ENCODE peak calls at places on chromosomes 16 and 17, in eight cellular contexts. Y is uterus, E is heart left ventricle, K is IMR-90, Q is stomach, S is GM12878, V is transverse colon, J is thyroid gland. R is an unnamed sample.

GRCh38 chr17:73271078-73271477 is 9.4 kb upstream of the CPSF4L start:
- DNase-seq in Y (no peak), E (no peak), K (no peak), Q (no peak), S (peak; percentile 88), V (peak; percentile 50), J (no peak), R (no peak)

GRCh38 chr17:15462962-15463361 is 4.5 kb downstream of the CDRT4 start:
- DNase-seq in Y (no peak), E (no peak), K (peak; percentile 77), Q (no peak), S (no peak), V (no peak), J (peak; percentile 49), R (no peak)

GRCh38 chr17:3772764-3773163 is 28.2 kb downstream of the ITGAE start:
- DNase-seq in Y (no peak), E (no peak), K (no peak), Q (no peak), S (no peak), V (no peak), J (no peak), R (no peak)

GRCh38 chr16:59470556-59470955 is 736.4 kb upstream of the GOT2 start:
- DNase-seq in Y (no peak), E (no peak), K (no peak), Q (no peak), S (no peak), V (no peak), J (no peak), R (no peak)

GRCh38 chr17:19237389-19238166 is 412 bp downstream of the EPN2 start:
- DNase-seq in Y (no peak), E (peak; percentile 57), K (no peak), Q (peak; percentile 37), S (no peak), V (peak; percentile 50), J (peak; percentile 33), R (peak; percentile 27)

GRCh38 chr17:38418693-38419507 is 9.4 kb upstream of the ARHGAP23 start:
- DNase-seq in Y (no peak), E (no peak), K (no peak), Q (no peak), S (no peak), V (no peak), J (no peak), R (no peak)

GRCh38 chr16:83940630-83941378 is 12.2 kb upstream of the OSGIN1 start:
- DNase-seq in Y (no peak), E (no peak), K (no peak), Q (no peak), S (no peak), V (no peak), J (no peak), R (no peak)

GRCh38 chr16:83402969-83403368 is 404.8 kb upstream of the HSBP1 start:
- DNase-seq in Y (no peak), E (no peak), K (peak; percentile 54), Q (no peak), S (no peak), V (no peak), J (no peak), R (no peak)

GRCh38 chr16:10080031-10080772 is 102.0 kb downstream of the GRIN2A start:
- DNase-seq in Y (peak; percentile 42), E (peak; percentile 37), K (no peak), Q (peak; percentile 70), S (no peak), V (no peak), J (no peak), R (no peak)

GRCh38 chr17:78780335-78780734 is 1.7 kb downstream of the CYTH1 start:
- DNase-seq in Y (no peak), E (no peak), K (no peak), Q (no peak), S (no peak), V (no peak), J (peak; percentile 52), R (no peak)

GRCh38 chr17:9875441-9875840 is 29.6 kb downstream of the RCVRN start:
- DNase-seq in Y (peak; percentile 33), E (no peak), K (peak; percentile 61), Q (no peak), S (no peak), V (no peak), J (no peak), R (no peak)

GRCh38 chr17:36590082-36590481 is 1.6 kb upstream of the DHRS11 start:
- DNase-seq in Y (no peak), E (no peak), K (peak; percentile 25), Q (no peak), S (no peak), V (no peak), J (no peak), R (no peak)

GRCh38 chr17:78132086-78132676 is 1.6 kb downstream of the TMC8 start:
- DNase-seq in Y (no peak), E (no peak), K (no peak), Q (peak; percentile 63), S (no peak), V (peak; percentile 83), J (peak; percentile 61), R (no peak)

GRCh38 chr17:488993-489757 is 136.6 kb upstream of the RPH3AL start:
- DNase-seq in Y (peak; percentile 39), E (no peak), K (peak; percentile 20), Q (no peak), S (no peak), V (no peak), J (no peak), R (no peak)

GRCh38 chr17:66373944-66374817 is 71.8 kb downstream of the PRKCA start:
- DNase-seq in Y (no peak), E (peak; percentile 18), K (no peak), Q (no peak), S (no peak), V (peak; percentile 29), J (peak; percentile 24), R (peak; percentile 64)

GRCh38 chr16:79042886-79043285 is 557.7 kb downstream of the MAF start:
- DNase-seq in Y (no peak), E (no peak), K (no peak), Q (no peak), S (no peak), V (no peak), J (no peak), R (no peak)

GRCh38 chr17:9240659-9241370 is 219.5 kb downstream of the NTN1 start:
- DNase-seq in Y (peak; percentile 84), E (peak; percentile 92), K (peak; percentile 54), Q (peak; percentile 47), S (no peak), V (peak; percentile 71), J (peak; percentile 61), R (peak; percentile 40)

GRCh38 chr17:50209472-50210248 is 8.2 kb upstream of the COL1A1 start:
- DNase-seq in Y (peak; percentile 98), E (peak; percentile 88), K (peak; percentile 100), Q (peak; percentile 57), S (no peak), V (peak; percentile 84), J (peak; percentile 23), R (peak; percentile 84)

GRCh38 chr17:70629902-70630301 is 460.6 kb downstream of the KCNJ2 start:
- DNase-seq in Y (no peak), E (no peak), K (peak; percentile 13), Q (no peak), S (no peak), V (no peak), J (no peak), R (no peak)

GRCh38 chr16:67115649-67116048 is 5.9 kb downstream of the PHAF1 start:
- DNase-seq in Y (no peak), E (no peak), K (peak; percentile 95), Q (no peak), S (no peak), V (no peak), J (no peak), R (no peak)

DNA sequence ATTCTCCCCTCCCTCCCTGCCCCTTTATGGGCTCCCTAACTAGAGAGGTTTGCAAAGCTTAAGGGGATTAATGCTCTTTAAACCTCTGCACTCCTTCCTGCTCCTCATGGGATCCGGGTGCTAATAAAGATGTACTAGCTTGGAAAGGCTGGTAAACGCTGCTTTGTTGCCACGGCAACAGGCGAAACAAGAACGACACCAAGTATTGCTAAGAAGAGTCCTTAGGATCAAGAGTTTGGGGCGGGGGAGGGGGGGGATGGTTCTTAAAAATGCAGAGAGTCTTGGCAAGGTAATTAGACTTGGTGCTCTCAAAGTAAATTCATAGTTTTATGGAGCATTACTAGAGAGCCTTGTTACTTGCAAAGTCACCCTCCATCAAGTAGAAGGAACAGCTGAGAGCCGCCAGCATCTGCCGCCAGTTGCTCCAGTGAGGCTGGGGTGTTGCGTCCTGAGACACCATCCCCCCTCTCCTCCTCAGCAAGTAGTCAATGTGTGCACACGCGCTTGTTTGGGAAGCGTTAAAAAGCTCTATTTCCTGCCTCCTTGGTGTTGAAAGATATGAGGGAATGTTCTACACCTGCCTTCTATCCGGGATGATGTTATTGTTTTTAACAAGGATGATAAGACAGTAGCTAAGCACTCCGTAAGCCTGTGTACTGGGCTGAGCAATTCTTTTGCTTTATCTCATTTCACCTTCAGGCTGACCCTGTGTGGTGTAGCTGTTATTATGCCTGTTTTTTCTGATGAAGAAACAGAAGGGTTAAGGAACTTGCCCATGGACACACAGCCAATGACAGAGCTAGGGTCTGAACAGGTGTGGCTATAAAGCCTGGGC is 190.9 kb downstream of the CCDC182 start:
- DNase-seq in Y (no peak), E (no peak), K (peak; percentile 43), Q (no peak), S (no peak), V (peak; percentile 20), J (peak; percentile 87), R (no peak)
- H3K4me3 ChIP-seq in Y (no peak overlapping the region), E (no peak overlapping the region), K (no peak overlapping the region), Q (no peak overlapping the region), S (no peak overlapping the region), V (no peak overlapping the region), J (no peak overlapping the region), R (no peak overlapping the region)

GRCh38 chr16:27320261-27321012 is 6.7 kb downstream of the IL4R start:
- DNase-seq in Y (peak; percentile 51), E (no peak), K (no peak), Q (no peak), S (no peak), V (no peak), J (peak; percentile 62), R (peak; percentile 57)
- H3K4me1 ChIP-seq in Y (peaks cover 10% of the 10 kb centered on the region), E (peaks cover 10% of the 10 kb centered on the region), K (peaks cover 31% of the 10 kb centered on the region), Q (peaks cover 90% of the 10 kb centered on the region), S (peaks cover 25% of the 10 kb centered on the region), V (peaks cover 100% of the 10 kb centered on the region), J (peaks cover 53% of the 10 kb centered on the region), R (peaks cover 26% of the 10 kb centered on the region)

GRCh38 chr16:50253511-50253903 is 12.8 kb upstream of the ADCY7 start:
- DNase-seq in Y (no peak), E (no peak), K (no peak), Q (no peak), S (no peak), V (no peak), J (no peak), R (no peak)
- TF ChIP-seq POLR2A in Y (no peak), E (no peak), K (no peak), Q (no peak), S (no peak), V (no peak), J (no peak), R (no peak)

DNA sequence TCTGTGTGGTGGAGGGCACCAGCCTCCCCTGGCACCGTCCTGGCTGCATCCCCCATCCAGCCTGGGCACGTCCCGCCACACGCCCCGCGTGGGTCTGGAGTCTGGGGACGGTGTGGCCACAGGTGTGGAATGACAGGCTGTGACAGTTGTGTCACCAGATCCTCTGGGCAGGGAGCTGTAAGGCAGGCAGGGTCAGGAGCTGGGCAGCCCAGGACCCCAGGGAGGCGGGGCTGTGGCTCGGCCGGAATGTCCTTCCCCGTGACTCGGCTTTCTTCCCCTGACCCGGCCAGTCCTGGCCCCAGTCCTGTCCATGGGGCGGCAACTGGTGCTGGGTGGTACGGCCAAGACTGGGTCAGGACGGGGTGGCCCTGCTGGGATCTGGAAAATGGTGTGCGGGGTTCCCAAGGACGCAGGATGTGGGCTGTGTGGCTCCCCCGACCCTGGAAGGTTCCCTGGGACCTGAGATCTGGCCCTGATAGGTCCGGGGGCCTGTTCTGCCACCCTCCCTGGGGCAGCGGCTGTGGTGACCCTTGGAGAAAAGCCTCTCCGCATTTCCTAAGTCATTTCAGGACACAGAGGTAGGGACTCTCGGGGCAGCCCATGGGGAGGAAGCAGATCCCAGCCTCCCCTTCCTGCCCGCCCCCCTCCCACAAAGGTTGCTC is 3.3 kb upstream of the SLC16A3 start:
- DNase-seq in Y (no peak), E (peak; percentile 12), K (no peak), Q (no peak), S (no peak), V (no peak), J (no peak), R (no peak)
- H3K4me3 ChIP-seq in Y (no peak overlapping the region), E (no peak overlapping the region), K (no peak overlapping the region), Q (no peak overlapping the region), S (no peak overlapping the region), V (no peak overlapping the region), J (no peak overlapping the region), R (no peak overlapping the region)